ENCODE peak calls at places on chromosomes 1 and 21, in nine cellular contexts. M is testis, C is A549, K is body of pancreas, U is DND-41, Y is AG09309, R is psoas muscle, A is prostate gland, E is kidney. Q is an unnamed sample.

GRCh38 chr1:245007686-245008085 is 143.3 kb upstream of the HNRNPU start:
- DNase-seq in M (no peak), C (no peak), K (no peak), U (no peak), Y (no peak), R (no peak), A (no peak), E (no peak), Q (no peak)

GRCh38 chr1:18091660-18092446 is 15.7 kb upstream of the IGSF21 start:
- DNase-seq in M (no peak), C (no peak), K (no peak), U (no peak), Y (peak), R (peak), A (no peak), E (no peak), Q (no peak)

GRCh38 chr1:151803915-151804314 is 1.3 kb downstream of the LINGO4 start:
- DNase-seq in M (no peak), C (no peak), K (no peak), U (no peak), Y (no peak), R (no peak), A (no peak), E (no peak), Q (no peak)

GRCh38 chr21:42189860-42190491 is 29.0 kb upstream of the ABCG1 start:
- DNase-seq in M (no peak), C (no peak), K (no peak), U (no peak), Y (no peak), R (no peak), A (no peak), E (no peak), Q (no peak)

GRCh38 chr1:30526652-30527345 is 196.6 kb downstream of the MATN1 start:
- DNase-seq in M (no peak), C (no peak), K (no peak), U (no peak), Y (no peak), R (no peak), A (no peak), E (no peak), Q (no peak)

GRCh38 chr1:31038360-31038759 is 27.2 kb downstream of the PUM1 start:
- DNase-seq in M (no peak), C (no peak), K (no peak), U (no peak), Y (peak), R (no peak), A (no peak), E (no peak), Q (no peak)

GRCh38 chr1:54904476-54905048 is 17.6 kb upstream of the DHCR24 start:
- DNase-seq in M (no peak), C (no peak), K (no peak), U (no peak), Y (peak), R (no peak), A (peak), E (no peak), Q (no peak)

GRCh38 chr1:158930504-158930903 is 848 bp upstream of the PYHIN1 start:
- DNase-seq in M (no peak), C (no peak), K (no peak), U (peak), Y (no peak), R (no peak), A (no peak), E (no peak), Q (peak)

GRCh38 chr1:179550753-179551682 is 24.7 kb downstream of the NPHS2 start:
- DNase-seq in M (no peak), C (peak), K (no peak), U (no peak), Y (peak), R (no peak), A (no peak), E (no peak), Q (peak)

GRCh38 chr1:91546876-91547275 is 46.2 kb downstream of the CDC7 start:
- DNase-seq in M (peak), C (peak), K (no peak), U (no peak), Y (no peak), R (no peak), A (no peak), E (peak), Q (no peak)

GRCh38 chr1:975365-975764 is 6.5 kb downstream of the PERM1 start:
- DNase-seq in M (no peak), C (no peak), K (no peak), U (no peak), Y (no peak), R (no peak), A (no peak), E (no peak), Q (no peak)

GRCh38 chr21:15170614-15171013 is 105.8 kb upstream of the NRIP1 start:
- DNase-seq in M (no peak), C (no peak), K (no peak), U (no peak), Y (no peak), R (no peak), A (no peak), E (no peak), Q (no peak)

GRCh38 chr1:8343464-8344001 is 25.6 kb downstream of the SLC45A1 start:
- DNase-seq in M (peak), C (peak), K (peak), U (no peak), Y (peak), R (peak), A (peak), E (peak), Q (no peak)

GRCh38 chr1:227897704-227898438 is 49.9 kb downstream of the WNT9A start:
- DNase-seq in M (peak), C (no peak), K (peak), U (no peak), Y (no peak), R (no peak), A (no peak), E (peak), Q (no peak)

GRCh38 chr1:247906504-247907047 is 11.2 kb downstream of the OR2W3 start:
- DNase-seq in M (no peak), C (no peak), K (no peak), U (no peak), Y (no peak), R (no peak), A (no peak), E (no peak), Q (no peak)

GRCh38 chr1:162088281-162088969 is 18.9 kb downstream of the NOS1AP start:
- DNase-seq in M (no peak), C (no peak), K (no peak), U (no peak), Y (no peak), R (no peak), A (no peak), E (no peak), Q (no peak)

GRCh38 chr1:205423814-205424399 is 2.1 kb upstream of the LEMD1 start:
- DNase-seq in M (no peak), C (no peak), K (no peak), U (no peak), Y (no peak), R (no peak), A (no peak), E (no peak), Q (no peak)

GRCh38 chr1:205424881-205425635 is 3.2 kb upstream of the LEMD1 start:
- DNase-seq in M (no peak), C (no peak), K (no peak), U (no peak), Y (no peak), R (no peak), A (no peak), E (no peak), Q (no peak)

GRCh38 chr1:205420938-205421337 is 918 bp downstream of the LEMD1 start:
- DNase-seq in M (no peak), C (no peak), K (no peak), U (no peak), Y (no peak), R (no peak), A (no peak), E (no peak), Q (no peak)

GRCh38 chr1:205421728-205422127 is at the start of gene LEMD1:
- DNase-seq in M (no peak), C (no peak), K (no peak), U (no peak), Y (no peak), R (no peak), A (no peak), E (no peak), Q (no peak)

GRCh38 chr1:205423248-205423647 is 1.4 kb upstream of the LEMD1 start:
- DNase-seq in M (no peak), C (no peak), K (no peak), U (no peak), Y (no peak), R (no peak), A (no peak), E (no peak), Q (no peak)
- TF ChIP-seq CTCF in M (no peak), C (peak), K (peak), U (no peak), Y (no peak), R (no peak), A (no peak), E (no peak), Q (no peak)

GRCh38 chr1:184153731-184154130 is 102.2 kb downstream of the TSEN15 start:
- DNase-seq in M (no peak), C (no peak), K (no peak), U (no peak), Y (no peak), R (no peak), A (no peak), E (no peak), Q (no peak)

GRCh38 chr1:184152944-184153343 is 101.4 kb downstream of the TSEN15 start:
- DNase-seq in M (no peak), C (no peak), K (no peak), U (no peak), Y (no peak), R (no peak), A (no peak), E (peak), Q (no peak)

GRCh38 chr1:184150776-184151531 is 99.4 kb downstream of the TSEN15 start:
- DNase-seq in M (peak), C (no peak), K (no peak), U (no peak), Y (no peak), R (peak), A (no peak), E (no peak), Q (no peak)

GRCh38 chr1:184156521-184157395 is 105.2 kb downstream of the TSEN15 start:
- DNase-seq in M (no peak), C (no peak), K (peak), U (no peak), Y (no peak), R (no peak), A (no peak), E (no peak), Q (no peak)

DNA sequence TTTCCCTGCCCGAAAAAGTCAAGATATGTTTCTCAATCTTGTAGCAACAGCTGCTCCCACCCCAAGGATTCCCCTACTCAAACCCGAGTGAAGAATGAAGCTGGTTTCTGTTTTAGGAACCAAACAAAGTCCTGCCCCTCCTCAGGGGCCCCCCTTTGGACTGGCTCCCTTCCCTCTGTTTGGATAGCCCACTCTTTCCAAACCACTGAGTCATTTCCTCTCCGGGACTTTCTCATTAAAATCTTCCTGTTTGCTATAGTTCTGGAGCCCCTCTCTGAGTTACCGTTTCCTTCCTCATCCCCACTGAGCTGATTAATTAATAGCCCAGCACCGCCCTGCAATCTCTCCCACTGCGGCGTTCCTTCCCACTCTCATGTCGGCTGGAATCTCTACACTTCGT is 101.0 kb downstream of the TSEN15 start:
- DNase-seq in M (no peak), C (no peak), K (peak), U (no peak), Y (no peak), R (peak), A (no peak), E (no peak), Q (no peak)
- H3K4me3 ChIP-seq in M (peak), C (peak), K (no peak), U (no peak), Y (peak), R (peak), A (no peak), E (peak), Q (no peak)

GRCh38 chr1:202004711-202005110 is 5.7 kb upstream of the ELF3 start:
- DNase-seq in M (no peak), C (no peak), K (no peak), U (no peak), Y (no peak), R (no peak), A (no peak), E (no peak), Q (no peak)

GRCh38 chr1:202007279-202007678 is 3.1 kb upstream of the ELF3 start:
- DNase-seq in M (no peak), C (no peak), K (no peak), U (no peak), Y (no peak), R (no peak), A (no peak), E (no peak), Q (no peak)

GRCh38 chr1:202002447-202002846 is 7.9 kb upstream of the ELF3 start:
- DNase-seq in M (no peak), C (peak), K (no peak), U (no peak), Y (no peak), R (no peak), A (no peak), E (no peak), Q (no peak)

GRCh38 chr1:202007703-202008489 is 2.5 kb upstream of the ELF3 start:
- DNase-seq in M (no peak), C (no peak), K (peak), U (no peak), Y (no peak), R (no peak), A (peak), E (peak), Q (no peak)

GRCh38 chr1:202005958-202006357 is 4.4 kb upstream of the ELF3 start:
- DNase-seq in M (no peak), C (peak), K (no peak), U (no peak), Y (no peak), R (no peak), A (no peak), E (no peak), Q (no peak)
- TF ChIP-seq CTCF in M (peak), C (peak), K (peak), U (no peak), Y (peak), R (peak), A (peak), E (peak), Q (no peak)

GRCh38 chr1:47479664-47480063 is 41.8 kb downstream of the FOXD2 start:
- DNase-seq in M (no peak), C (no peak), K (no peak), U (no peak), Y (no peak), R (no peak), A (no peak), E (no peak), Q (no peak)

GRCh38 chr1:47477595-47478080 is 39.8 kb downstream of the FOXD2 start:
- DNase-seq in M (no peak), C (peak), K (peak), U (no peak), Y (no peak), R (no peak), A (peak), E (no peak), Q (no peak)

GRCh38 chr1:47481936-47482335 is 44.1 kb downstream of the FOXD2 start:
- DNase-seq in M (no peak), C (no peak), K (no peak), U (no peak), Y (no peak), R (no peak), A (no peak), E (no peak), Q (no peak)

GRCh38 chr1:47474278-47475193 is 36.7 kb downstream of the FOXD2 start:
- DNase-seq in M (no peak), C (peak), K (no peak), U (no peak), Y (no peak), R (no peak), A (no peak), E (no peak), Q (no peak)

DNA sequence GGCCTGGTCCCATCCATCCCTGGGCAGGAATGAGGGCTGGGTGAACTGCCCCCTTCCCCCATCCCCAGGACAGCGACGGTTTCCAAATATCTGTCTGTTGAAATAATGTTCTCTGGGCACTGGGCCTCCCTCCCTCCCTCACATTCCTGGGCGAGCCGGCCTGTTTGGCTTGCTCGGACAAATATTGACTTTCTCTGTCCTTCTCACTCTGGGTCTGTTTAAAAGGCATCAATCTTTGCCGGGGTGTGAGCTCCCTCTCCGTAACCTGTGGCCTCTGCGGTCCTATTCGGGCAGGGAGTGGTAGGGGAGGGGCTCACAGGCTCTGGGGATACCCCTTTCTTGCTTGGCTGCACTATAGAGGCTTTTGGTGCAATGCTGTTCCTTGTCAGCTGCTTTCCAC is 40.2 kb downstream of the FOXD2 start:
- DNase-seq in M (no peak), C (peak), K (peak), U (no peak), Y (no peak), R (no peak), A (peak), E (peak), Q (no peak)
- H3K4me3 ChIP-seq in M (no peak), C (no peak), K (no peak), U (no peak), Y (no peak), R (no peak), A (no peak), E (no peak), Q (no peak)

GRCh38 chr1:39826583-39826982 is 37.9 kb upstream of the BMP8B start:
- DNase-seq in M (no peak), C (no peak), K (no peak), U (no peak), Y (no peak), R (no peak), A (no peak), E (peak), Q (no peak)
- TF ChIP-seq CTCF in M (no peak), C (no peak), K (no peak), U (no peak), Y (no peak), R (no peak), A (no peak), E (no peak), Q (no peak)

DNA sequence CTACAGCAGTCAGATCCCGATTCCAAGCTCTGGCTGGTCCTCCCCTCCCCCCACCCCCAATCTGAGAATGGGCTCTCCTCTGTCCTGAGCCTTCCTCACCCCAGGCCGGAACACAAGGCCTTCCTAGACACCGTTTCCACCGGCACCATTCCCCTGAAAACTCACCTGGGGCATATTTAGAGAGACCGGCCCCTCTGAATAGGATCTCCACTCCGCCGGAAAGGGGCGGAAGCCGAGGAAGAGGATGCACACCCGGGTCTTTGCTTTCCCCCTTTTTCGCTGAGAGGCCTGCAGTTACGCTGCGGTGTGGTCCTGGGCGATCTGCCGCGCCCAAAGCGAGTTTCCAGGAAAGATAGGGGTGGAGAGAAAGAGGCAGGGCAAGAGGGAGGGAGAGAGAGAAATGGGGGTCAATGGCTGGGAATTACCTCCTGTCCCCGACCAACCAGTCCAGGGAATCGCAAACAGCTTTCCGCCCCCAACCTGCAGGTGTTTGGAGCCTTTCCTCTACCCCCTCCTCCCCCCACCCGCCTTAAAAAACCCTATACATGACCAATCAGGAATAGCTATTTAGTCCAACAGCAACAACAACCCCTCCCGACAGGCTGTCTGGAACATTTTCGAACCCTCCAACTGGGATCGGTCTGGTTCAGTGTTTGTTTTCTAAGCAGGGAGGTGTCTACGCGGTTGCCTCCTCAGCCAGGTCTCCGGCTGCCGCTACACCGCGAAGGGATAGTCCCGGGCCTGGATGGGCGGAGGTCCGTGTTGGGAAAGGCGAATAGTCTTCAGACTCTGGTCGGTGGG is 2.8 kb downstream of the TAL1 start:
- DNase-seq in M (no peak), C (no peak), K (no peak), U (no peak), Y (no peak), R (no peak), A (no peak), E (no peak), Q (no peak)
- H3K4me3 ChIP-seq in M (no peak), C (no peak), K (no peak), U (no peak), Y (no peak), R (peak), A (no peak), E (peak), Q (no peak)

GRCh38 chr1:109792056-109792831 is 28.5 kb upstream of the EPS8L3 start:
- DNase-seq in M (peak), C (peak), K (peak), U (no peak), Y (peak), R (peak), A (no peak), E (peak), Q (no peak)
- TF ChIP-seq CTCF in M (peak), C (peak), K (peak), U (no peak), Y (peak), R (no peak), A (no peak), E (no peak), Q (no peak)

GRCh38 chr1:199404191-199404590 is 623.3 kb upstream of the NR5A2 start:
- DNase-seq in M (no peak), C (no peak), K (no peak), U (no peak), Y (no peak), R (no peak), A (no peak), E (no peak), Q (no peak)
- H3K4me3 ChIP-seq in M (no peak), C (no peak), K (no peak), U (no peak), Y (no peak), R (no peak), A (no peak), E (no peak), Q (no peak)